ENCODE peak calls at places on chromosome 2, in nine cellular contexts. B is lower lobe of right lung, L is PC-3, H is IMR-90, S is ovary, I is bronchial epithelial cell, E is adrenal gland, V is breast epithelium, A is pancreas. W is an unnamed sample.

GRCh38 chr2:84631047-84631446 is 114.7 kb downstream of the DNAH6 start:
- DNase-seq in B (no peak), L (peak; percentile 63), H (peak; percentile 53), S (no peak), I (peak; percentile 43), E (no peak), V (no peak), A (no peak), W (no peak)

GRCh38 chr2:163610817-163611556 is 124.8 kb downstream of the FIGN start:
- DNase-seq in B (no peak), L (peak; percentile 32), H (no peak), S (no peak), I (no peak), E (no peak), V (no peak), A (no peak), W (no peak)

GRCh38 chr2:193476171-193476800 is 1281.6 kb upstream of the TMEFF2 start:
- DNase-seq in B (no peak), L (peak; percentile 50), H (no peak), S (no peak), I (peak; percentile 14), E (no peak), V (no peak), A (no peak), W (no peak)

GRCh38 chr2:239444626-239445625 is 44.1 kb upstream of the HDAC4 start:
- DNase-seq in B (peak; percentile 82), L (no peak), H (no peak), S (no peak), I (peak; percentile 70), E (no peak), V (no peak), A (no peak), W (no peak)

GRCh38 chr2:28583899-28584553 is 88.2 kb downstream of the PLB1 start:
- DNase-seq in B (no peak), L (peak; percentile 97), H (peak; percentile 97), S (peak; percentile 68), I (peak; percentile 98), E (peak; percentile 93), V (no peak), A (peak; percentile 68), W (peak; percentile 82)

GRCh38 chr2:180781276-180781675 is 199.1 kb upstream of the UBE2E3 start:
- DNase-seq in B (no peak), L (no peak), H (no peak), S (no peak), I (no peak), E (no peak), V (no peak), A (no peak), W (no peak)

GRCh38 chr2:204008352-204008751 is 71.8 kb downstream of the ICOS start:
- DNase-seq in B (no peak), L (no peak), H (no peak), S (no peak), I (no peak), E (no peak), V (no peak), A (no peak), W (no peak)

GRCh38 chr2:121804340-121804739 is 48.9 kb downstream of the TSN start:
- DNase-seq in B (no peak), L (no peak), H (peak; percentile 32), S (no peak), I (no peak), E (no peak), V (no peak), A (no peak), W (no peak)

GRCh38 chr2:98761267-98761781 is 30.4 kb upstream of the MGAT4A start:
- DNase-seq in B (no peak), L (peak; percentile 85), H (no peak), S (no peak), I (peak; percentile 25), E (no peak), V (no peak), A (no peak), W (no peak)

GRCh38 chr2:137228566-137228965 is 463.2 kb downstream of the THSD7B start:
- DNase-seq in B (no peak), L (peak; percentile 91), H (no peak), S (no peak), I (peak; percentile 61), E (no peak), V (no peak), A (no peak), W (peak; percentile 21)

GRCh38 chr2:155872396-155872795 is 460.1 kb downstream of the NR4A2 start:
- DNase-seq in B (no peak), L (peak; percentile 33), H (no peak), S (no peak), I (peak; percentile 59), E (no peak), V (no peak), A (no peak), W (no peak)

GRCh38 chr2:23155022-23155421 is 230.0 kb upstream of the KLHL29 start:
- DNase-seq in B (no peak), L (no peak), H (no peak), S (no peak), I (no peak), E (no peak), V (no peak), A (no peak), W (no peak)

GRCh38 chr2:165114345-165114943 is 89.4 kb downstream of the SCN3A start:
- DNase-seq in B (no peak), L (peak; percentile 71), H (peak; percentile 67), S (no peak), I (peak; percentile 66), E (no peak), V (no peak), A (no peak), W (no peak)

GRCh38 chr2:54658548-54659207 is 64.8 kb upstream of the EML6 start:
- DNase-seq in B (no peak), L (no peak), H (peak; percentile 67), S (no peak), I (no peak), E (no peak), V (no peak), A (no peak), W (peak; percentile 22)

DNA sequence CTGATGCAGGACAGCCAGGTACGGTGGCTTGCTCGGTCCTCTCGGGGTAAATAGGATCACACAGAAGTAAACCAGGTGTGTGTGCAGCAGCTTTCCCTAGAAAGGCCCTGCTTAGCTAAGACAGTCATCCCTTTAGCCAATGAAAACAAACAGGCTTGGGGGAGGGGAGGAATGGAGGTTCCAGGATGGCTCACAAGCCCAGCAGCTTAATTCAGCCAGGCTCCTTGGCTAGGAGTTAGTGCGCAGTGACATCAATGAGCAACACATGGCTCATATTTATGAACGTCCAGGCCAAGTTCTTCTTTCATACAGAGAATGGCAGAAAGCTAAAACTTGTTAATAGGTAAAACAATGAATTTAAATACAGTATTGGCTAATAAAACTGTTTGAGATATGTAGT is 10.2 kb downstream of the IAH1 start:
- DNase-seq in B (no peak), L (no peak), H (peak; percentile 94), S (no peak), I (no peak), E (no peak), V (no peak), A (no peak), W (no peak)
- TF ChIP-seq CTCF in B (no peak), L (no peak), H (no peak), S (no peak), I (no peak), E (no peak), V (no peak), A (no peak), W (no peak)

DNA sequence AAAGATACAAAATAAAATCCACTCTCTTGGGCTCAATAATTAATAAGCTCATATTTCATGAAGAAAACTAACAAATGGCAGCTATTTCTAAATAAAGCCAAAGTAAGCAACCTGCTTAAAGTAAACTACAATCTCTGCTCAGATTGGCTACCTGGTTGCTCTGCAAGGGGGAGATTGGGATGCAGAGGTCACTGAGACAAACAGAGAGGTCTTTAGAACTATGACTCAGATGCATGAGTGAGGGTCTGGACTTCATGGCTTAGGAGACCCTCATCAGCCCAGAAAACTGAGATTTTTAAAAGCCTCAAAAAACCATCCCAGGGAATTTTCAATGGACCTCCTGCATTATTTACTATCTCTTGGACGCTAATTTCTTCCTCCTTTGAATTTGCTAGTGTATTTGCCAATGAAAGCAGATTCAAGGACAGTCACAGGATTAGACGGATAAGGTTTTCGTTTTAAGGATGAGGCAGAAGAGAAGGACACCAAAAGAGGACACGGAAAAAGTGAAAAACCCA is 17.4 kb downstream of the CYTIP start:
- DNase-seq in B (no peak), L (no peak), H (no peak), S (no peak), I (no peak), E (no peak), V (no peak), A (no peak), W (no peak)
- H3K36me3 ChIP-seq in B (peaks cover 23% of the 10 kb centered on the region), L (no peaks in the 10 kb centered on the region), H (no peaks in the 10 kb centered on the region), S (no peaks in the 10 kb centered on the region), I (no peaks in the 10 kb centered on the region), E (no peaks in the 10 kb centered on the region), V (no peaks in the 10 kb centered on the region), A (no peaks in the 10 kb centered on the region), W (no peaks in the 10 kb centered on the region)

GRCh38 chr2:12051831-12052230 is 305.4 kb downstream of the LPIN1 start:
- DNase-seq in B (no peak), L (peak; percentile 84), H (peak; percentile 87), S (no peak), I (peak; percentile 54), E (no peak), V (no peak), A (no peak), W (no peak)

GRCh38 chr2:12048551-12048950 is 302.1 kb downstream of the LPIN1 start:
- DNase-seq in B (no peak), L (no peak), H (no peak), S (no peak), I (no peak), E (no peak), V (no peak), A (no peak), W (no peak)

GRCh38 chr2:12052771-12053170 is 306.3 kb downstream of the LPIN1 start:
- DNase-seq in B (no peak), L (peak; percentile 19), H (no peak), S (no peak), I (peak; percentile 17), E (no peak), V (no peak), A (no peak), W (no peak)

GRCh38 chr2:12047761-12048160 is 301.3 kb downstream of the LPIN1 start:
- DNase-seq in B (no peak), L (no peak), H (no peak), S (no peak), I (no peak), E (no peak), V (no peak), A (no peak), W (no peak)

DNA sequence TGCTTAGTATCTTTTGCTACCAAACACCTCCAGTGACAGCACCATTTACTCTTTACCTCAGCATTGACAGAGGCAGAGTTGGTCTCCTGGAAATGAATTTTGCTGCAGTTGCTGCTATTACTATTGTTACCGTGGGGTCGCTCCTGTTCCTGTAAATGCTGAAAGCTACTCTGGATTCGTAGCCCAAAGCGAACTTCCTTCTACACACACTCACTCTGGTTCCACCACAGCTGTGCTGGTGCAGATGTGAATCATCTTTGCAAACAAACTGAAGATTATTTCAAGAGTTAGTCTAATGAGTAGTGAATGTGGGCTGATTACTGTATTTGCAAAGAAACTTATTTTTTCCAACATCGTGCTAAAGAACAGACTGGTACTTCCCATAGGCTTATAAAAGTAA is 303.9 kb downstream of the LPIN1 start:
- DNase-seq in B (no peak), L (peak; percentile 90), H (peak; percentile 94), S (no peak), I (peak; percentile 82), E (no peak), V (no peak), A (no peak), W (peak; percentile 64)
- TF ChIP-seq CTCF in B (no peak), L (peak; percentile 76), H (peak; percentile 46), S (no peak), I (no peak), E (no peak), V (no peak), A (no peak), W (peak; percentile 48)

GRCh38 chr2:217970206-217970605 is 32.6 kb downstream of the TNS1 start:
- DNase-seq in B (no peak), L (no peak), H (peak; percentile 40), S (no peak), I (no peak), E (no peak), V (no peak), A (no peak), W (no peak)
- H3K36me3 ChIP-seq in B (no peaks in the 10 kb centered on the region), L (no peaks in the 10 kb centered on the region), H (peaks cover 7% of the 10 kb centered on the region), S (no peaks in the 10 kb centered on the region), I (no peaks in the 10 kb centered on the region), E (peaks cover 5% of the 10 kb centered on the region), V (no peaks in the 10 kb centered on the region), A (no peaks in the 10 kb centered on the region), W (peaks cover 8% of the 10 kb centered on the region)